ENCODE peak calls at places on chromosome 22, in six cellular contexts. C is GM12892, W is stomach, J is HCT116, K is sigmoid colon, A is breast epithelium. L is an unnamed sample.

GRCh38 chr22:26681395-26681821 is 24.0 kb downstream of the MIAT start:
- DNase-seq in K (no peak), J (no peak), A (no peak), C (no peak), W (no peak), L (no peak)

GRCh38 chr22:49767355-49768062 is 60.2 kb downstream of the BRD1 start:
- DNase-seq in W (no peak), C (no peak), J (peak; percentile 42), K (peak; percentile 61), A (no peak), L (no peak)

GRCh38 chr22:41417622-41418390 is 28.8 kb downstream of the TOB2 start:
- DNase-seq in C (no peak), K (peak; percentile 99), A (peak; percentile 96), J (no peak), W (peak; percentile 99), L (no peak)

GRCh38 chr22:29233503-29233902 is 27.8 kb downstream of the EMID1 start:
- DNase-seq in W (no peak), K (no peak), J (no peak), A (no peak), C (no peak), L (no peak)

GRCh38 chr22:22397292-22397870 is 111.2 kb downstream of the ZNF280B start:
- DNase-seq in W (no peak), K (peak; percentile 80), C (no peak), A (peak; percentile 72), J (peak; percentile 24), L (no peak)

GRCh38 chr22:31897842-31898241 is 46.5 kb upstream of the YWHAH start:
- DNase-seq in W (no peak), C (no peak), A (no peak), J (no peak), K (no peak), L (no peak)

GRCh38 chr22:24102366-24103200 is 78.7 kb upstream of the SUSD2 start:
- DNase-seq in A (no peak), K (peak; percentile 58), J (no peak), W (no peak), C (no peak), L (no peak)

GRCh38 chr22:48957987-48958321 is 869.7 kb downstream of the BRD1 start:
- DNase-seq in C (no peak), A (no peak), W (peak; percentile 4), K (no peak), J (no peak), L (peak; percentile 16)

GRCh38 chr22:48729499-48730171 is 1098.0 kb downstream of the BRD1 start:
- DNase-seq in K (no peak), J (no peak), C (no peak), A (no peak), W (no peak), L (no peak)

GRCh38 chr22:19039796-19040580 is 82.2 kb downstream of the DGCR2 start:
- DNase-seq in C (no peak), W (no peak), K (peak; percentile 30), A (no peak), J (no peak), L (no peak)

GRCh38 chr22:49776891-49777290 is 50.8 kb downstream of the BRD1 start:
- DNase-seq in A (no peak), J (no peak), K (no peak), C (no peak), W (no peak), L (no peak)

GRCh38 chr22:39597236-39597869 is 26.8 kb downstream of the CACNA1I start:
- DNase-seq in A (no peak), J (no peak), C (no peak), K (no peak), W (no peak), L (no peak)

GRCh38 chr22:48955351-48956311 is 872.0 kb downstream of the BRD1 start:
- DNase-seq in J (no peak), W (peak; percentile 21), A (peak; percentile 13), C (no peak), K (no peak), L (peak; percentile 67)

GRCh38 chr22:35475545-35475944 is 65.1 kb upstream of the RASD2 start:
- DNase-seq in K (no peak), J (no peak), W (no peak), C (no peak), A (no peak), L (no peak)

GRCh38 chr22:35472488-35472887 is 68.1 kb upstream of the RASD2 start:
- DNase-seq in W (no peak), K (no peak), C (no peak), A (no peak), J (no peak), L (no peak)

GRCh38 chr22:35470903-35471321 is 69.7 kb upstream of the RASD2 start:
- DNase-seq in C (no peak), K (no peak), A (no peak), J (peak; percentile 28), W (no peak), L (no peak)

GRCh38 chr22:35476341-35476740 is 64.3 kb upstream of the RASD2 start:
- DNase-seq in A (no peak), J (no peak), W (no peak), K (no peak), C (no peak), L (no peak)

DNA sequence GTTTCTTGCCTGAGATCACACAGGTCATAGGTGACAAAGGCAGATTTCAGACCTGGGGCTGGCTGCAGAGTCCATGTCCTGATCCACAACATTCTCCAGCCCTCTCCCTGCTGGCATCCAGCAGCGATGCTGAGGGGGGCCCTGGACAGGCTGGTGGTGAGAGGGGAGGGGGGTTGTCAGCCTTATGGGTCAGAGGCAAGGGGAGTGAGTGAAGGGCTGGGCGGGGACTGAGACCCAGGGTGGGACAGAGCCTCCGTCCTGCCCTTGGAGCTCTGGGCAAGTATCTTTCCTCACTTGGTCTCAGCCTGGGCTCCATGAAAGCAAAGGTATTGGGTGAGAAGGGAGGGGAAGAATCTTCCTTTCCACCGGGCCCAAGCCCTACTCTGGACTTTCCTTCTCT is 66.7 kb upstream of the RASD2 start:
- DNase-seq in C (no peak), J (no peak), W (no peak), K (no peak), A (no peak), L (no peak)
- TF ChIP-seq POLR2AphosphoS5 in C (no peak), J (no peak), W (no peak), K (no peak), A (no peak), L (no peak)

GRCh38 chr22:25111579-25112517 is 87.8 kb upstream of the CRYBB3 start:
- DNase-seq in C (no peak), K (no peak), A (peak; percentile 61), J (no peak), W (peak; percentile 87), L (no peak)

GRCh38 chr22:25110846-25111578 is 88.6 kb upstream of the CRYBB3 start:
- DNase-seq in C (peak; percentile 38), K (peak; percentile 77), W (peak; percentile 76), A (peak; percentile 83), J (peak; percentile 72), L (no peak)

GRCh38 chr22:25114369-25115362 is 85.0 kb upstream of the CRYBB3 start:
- DNase-seq in K (no peak), W (no peak), C (no peak), A (peak; percentile 58), J (no peak), L (no peak)

GRCh38 chr22:25113316-25113721 is 86.3 kb upstream of the CRYBB3 start:
- DNase-seq in W (peak; percentile 41), C (no peak), K (no peak), A (no peak), J (no peak), L (no peak)

GRCh38 chr22:25112538-25113253 is 87.0 kb upstream of the CRYBB3 start:
- DNase-seq in J (no peak), W (no peak), A (no peak), K (no peak), C (no peak), L (no peak)
- TF ChIP-seq POLR2A in J (no peak), W (no peak), A (no peak), K (no peak), C (no peak), L (no peak)

DNA sequence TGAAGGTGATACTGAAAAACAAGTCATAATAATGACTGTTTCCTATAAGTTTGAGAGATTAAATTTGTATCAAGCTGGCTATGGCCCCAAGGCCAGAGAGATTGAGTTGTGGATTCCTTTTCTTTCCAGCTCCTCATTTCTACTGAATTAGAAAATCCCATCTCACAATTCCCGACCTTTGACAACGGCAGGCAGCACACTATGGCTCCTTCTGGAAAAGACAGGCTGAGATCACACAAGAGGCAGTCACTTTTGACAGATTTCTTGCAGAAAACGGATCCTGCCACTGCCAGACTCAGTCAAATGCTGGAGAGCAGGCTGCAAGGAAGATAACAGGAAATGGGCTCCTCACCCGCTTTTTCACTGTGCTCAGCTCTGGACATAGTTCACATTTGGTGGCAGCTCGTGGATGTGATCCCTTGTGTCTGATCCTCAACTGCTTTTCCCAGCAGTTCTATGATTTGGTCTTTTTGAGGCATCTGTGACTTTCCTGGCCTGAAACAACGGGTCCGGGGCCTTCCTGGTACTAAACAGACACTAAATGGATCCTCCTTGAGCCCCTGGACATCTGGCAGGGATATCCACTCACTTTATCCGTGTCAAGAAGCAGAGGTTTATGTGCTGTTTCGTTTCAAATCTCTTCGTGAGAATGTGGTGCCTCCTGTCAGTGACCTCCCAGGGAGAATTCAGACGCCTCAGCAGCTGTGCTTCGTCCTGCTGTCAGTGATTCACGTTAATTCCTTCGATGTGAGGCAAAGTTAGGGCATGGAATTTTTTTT is 26.1 kb upstream of the RTL6 start:
- DNase-seq in W (peak; percentile 38), J (no peak), K (peak; percentile 87), A (no peak), C (no peak), L (no peak)
- TF ChIP-seq POLR2AphosphoS5 in W (no peak), J (no peak), K (peak; percentile 87), A (no peak), C (no peak), L (no peak)

DNA sequence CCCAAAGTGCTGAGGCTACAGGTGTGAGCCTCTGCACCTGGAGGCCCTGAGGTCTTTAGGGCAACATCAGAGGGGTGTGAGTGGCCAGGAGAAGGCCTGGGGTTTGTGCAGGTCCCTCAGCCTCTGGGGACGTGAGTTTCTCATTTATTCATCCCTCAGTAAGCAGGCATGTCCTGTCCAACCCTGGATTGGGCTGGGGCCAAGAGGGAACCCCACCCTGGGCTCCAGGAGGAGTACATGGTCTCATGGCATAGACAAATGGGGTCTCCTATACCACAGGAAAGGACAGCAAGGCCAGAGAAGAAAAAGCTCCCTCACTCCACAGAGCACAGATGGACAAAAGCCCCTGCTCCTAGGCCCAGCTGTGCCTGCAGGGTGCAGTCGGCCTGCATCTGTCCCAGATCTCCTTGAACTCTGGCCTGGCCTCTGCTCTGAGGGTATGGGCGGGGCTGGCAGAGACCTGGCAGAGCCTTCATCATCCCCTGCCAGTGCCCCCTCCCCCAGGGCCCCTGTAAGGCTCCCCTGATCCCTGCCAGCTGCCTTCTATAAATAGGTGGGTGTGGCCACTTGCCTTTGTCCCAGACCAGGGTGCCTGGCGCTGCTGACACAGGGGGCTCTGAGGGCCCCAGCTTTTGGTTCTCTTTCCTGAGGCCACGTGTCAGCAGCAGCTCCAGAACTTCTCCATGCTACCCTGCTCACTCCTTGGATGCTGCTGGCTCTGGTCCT is 34.6 kb downstream of the A4GALT start:
- DNase-seq in C (no peak), J (no peak), W (peak; percentile 49), K (peak; percentile 83), A (no peak), L (no peak)
- TF ChIP-seq POLR2A in C (no peak), J (no peak), W (no peak), K (no peak), A (no peak), L (no peak)